ENCODE peak calls at places on chromosomes 1 and 21, in five cellular contexts. K is adrenal gland, L is IMR-90, W is skeletal muscle cell, Z is left ventricle myocardium inferior. E is an unnamed sample.

GRCh38 chr1:244868484-244869363 is 4.4 kb upstream of the HNRNPU start:
- DNase-seq in K (no peak), L (no peak), W (no peak), Z (no peak), E (no peak)

GRCh38 chr1:53919675-53920066 is 25.7 kb downstream of the DIO1 start:
- DNase-seq in K (no peak), L (peak; percentile 29), W (no peak), Z (no peak), E (no peak)

GRCh38 chr1:54559771-54560231 is 11.8 kb downstream of the ACOT11 start:
- DNase-seq in K (no peak), L (no peak), W (no peak), Z (peak; percentile 80), E (peak; percentile 77)

GRCh38 chr1:166785987-166786386 is 53.3 kb upstream of the POGK start:
- DNase-seq in K (no peak), L (no peak), W (no peak), Z (no peak), E (no peak)

GRCh38 chr1:245197121-245197520 is 42.3 kb downstream of the KIF26B start:
- DNase-seq in K (no peak), L (no peak), W (no peak), Z (no peak), E (no peak)

GRCh38 chr1:7810395-7810794 is 26.3 kb downstream of the PER3 start:
- DNase-seq in K (peak; percentile 85), L (peak; percentile 96), W (peak; percentile 79), Z (no peak), E (no peak)

GRCh38 chr1:25692560-25692959 is 76.0 kb downstream of the MAN1C1 start:
- DNase-seq in K (no peak), L (no peak), W (no peak), Z (no peak), E (no peak)

GRCh38 chr1:8643542-8644536 is 173.6 kb downstream of the RERE start:
- DNase-seq in K (no peak), L (no peak), W (no peak), Z (no peak), E (no peak)

DNA sequence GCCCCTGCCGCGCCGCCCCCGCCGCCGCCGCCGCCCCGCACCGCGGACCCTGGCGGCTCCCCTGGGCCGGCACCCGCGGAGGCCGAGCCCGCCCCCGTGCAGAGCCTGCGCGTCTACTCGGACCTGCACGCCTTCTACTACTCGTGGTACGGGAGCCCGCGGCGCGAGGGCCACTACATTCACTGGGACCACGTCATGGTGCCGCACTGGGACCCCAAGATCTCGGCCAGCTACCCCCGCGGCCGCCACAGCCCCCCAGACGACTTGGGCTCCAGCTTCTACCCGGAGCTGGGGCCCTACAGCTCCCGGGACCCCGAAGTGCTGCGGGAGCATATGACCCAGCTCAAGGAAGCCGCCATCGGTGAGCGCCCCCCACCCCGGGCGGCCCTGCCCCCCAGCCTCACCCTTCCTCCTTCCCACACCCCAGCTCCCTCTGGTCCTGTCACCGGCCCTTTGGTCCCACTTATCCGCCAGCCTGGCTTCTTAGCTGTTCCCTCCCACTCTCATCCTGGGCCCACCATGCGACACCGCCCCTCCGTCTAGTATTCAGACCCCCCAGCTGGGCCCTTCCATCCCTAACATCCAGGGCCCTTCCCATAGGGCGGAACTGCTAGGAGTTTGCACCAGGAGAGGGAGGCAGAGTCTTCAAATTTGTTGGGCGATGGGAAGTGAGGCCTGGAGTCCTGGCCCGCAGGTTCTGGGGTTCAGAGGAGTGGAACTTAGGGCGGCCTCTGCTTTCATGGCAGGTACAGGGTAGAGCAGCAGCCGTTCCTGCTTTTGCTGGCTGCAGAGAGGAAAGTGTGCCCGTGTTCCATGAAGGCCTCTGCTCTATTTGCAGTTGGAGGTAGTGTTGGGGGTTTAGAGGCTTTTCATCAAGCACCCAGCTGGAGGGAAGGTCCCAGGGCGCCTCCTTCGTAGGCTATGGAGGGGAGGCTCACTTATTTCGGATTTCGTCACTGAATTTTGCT is 1.0 kb downstream of the MANEAL start:
- DNase-seq in K (no peak), L (no peak), W (no peak), Z (no peak), E (no peak)
- H3K4me3 ChIP-seq in K (no peak overlapping the region), L (no peak overlapping the region), W (peak overlapping the region; percentile 52), Z (peak overlapping the region; percentile 72), E (peak overlapping the region; percentile 76)

GRCh38 chr1:30908446-30908885 is at the start of gene SDC3:
- DNase-seq in K (no peak), L (no peak), W (no peak), Z (peak; percentile 32), E (no peak)
- H3K4me3 ChIP-seq in K (peak within 1 kb of the TSS; percentile 35), L (peak within 1 kb of the TSS; percentile 85), W (peak within 1 kb of the TSS; percentile 68), Z (peak within 1 kb of the TSS; percentile 74), E (peak within 1 kb of the TSS; percentile 67)

DNA sequence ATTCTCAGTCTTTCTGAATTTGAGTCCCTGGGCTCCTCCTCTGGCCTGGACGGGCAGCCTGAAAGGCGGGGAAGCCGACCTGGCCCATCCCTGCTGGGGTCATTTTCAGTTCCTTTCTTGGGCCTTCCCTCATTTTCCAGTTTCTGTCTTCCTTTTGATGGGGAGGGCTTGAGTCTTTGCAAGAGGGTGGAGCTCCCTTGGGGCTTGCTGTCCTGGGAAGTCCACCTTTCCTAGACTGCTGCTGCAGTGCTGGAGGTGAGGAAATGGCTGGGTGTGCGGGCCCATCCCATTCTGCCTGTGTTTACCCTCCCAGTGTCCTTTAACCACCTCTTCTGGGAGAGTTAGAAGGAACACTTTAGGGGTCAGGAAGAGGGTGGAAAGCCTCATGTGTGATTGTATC is 40.4 kb upstream of the SYNC start:
- DNase-seq in K (no peak), L (no peak), W (no peak), Z (no peak), E (no peak)
- H3K4me3 ChIP-seq in K (peak overlapping the region; percentile 4), L (no peak overlapping the region), W (no peak overlapping the region), Z (peak overlapping the region; percentile 83), E (peak overlapping the region; percentile 75)

DNA sequence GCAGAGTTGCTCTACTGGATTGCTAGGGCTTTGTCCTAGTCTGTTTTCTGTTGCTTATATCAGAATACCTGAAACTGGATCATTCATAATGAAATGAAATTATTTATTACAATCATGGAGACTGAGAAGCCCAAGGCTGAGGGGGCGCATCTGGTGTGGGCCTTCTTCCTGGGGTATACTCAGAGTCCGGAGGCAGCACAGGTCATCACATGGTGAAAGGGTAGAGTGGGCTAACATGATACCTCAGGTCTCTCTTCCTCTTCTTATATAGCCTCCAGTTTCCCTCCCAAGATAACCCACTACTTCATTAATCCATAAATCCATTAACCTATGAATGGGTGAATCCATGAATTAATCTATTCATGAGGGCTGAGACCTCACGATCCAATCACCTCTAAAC is 667.6 kb upstream of the NCAM2 start:
- DNase-seq in K (no peak), L (no peak), W (no peak), Z (no peak), E (no peak)
- H3K4me3 ChIP-seq in K (no peak overlapping the region), L (no peak overlapping the region), W (no peak overlapping the region), Z (no peak overlapping the region), E (no peak overlapping the region)

GRCh38 chr1:212213754-212214153 is 71.5 kb upstream of the PPP2R5A start:
- DNase-seq in K (no peak), L (no peak), W (no peak), Z (no peak), E (no peak)

GRCh38 chr1:212212343-212212742 is 72.9 kb upstream of the PPP2R5A start:
- DNase-seq in K (no peak), L (no peak), W (no peak), Z (no peak), E (no peak)

GRCh38 chr1:212212901-212213300 is 72.3 kb upstream of the PPP2R5A start:
- DNase-seq in K (no peak), L (no peak), W (peak; percentile 52), Z (no peak), E (no peak)

GRCh38 chr1:212215910-212216309 is 69.3 kb upstream of the PPP2R5A start:
- DNase-seq in K (no peak), L (no peak), W (no peak), Z (no peak), E (no peak)

DNA sequence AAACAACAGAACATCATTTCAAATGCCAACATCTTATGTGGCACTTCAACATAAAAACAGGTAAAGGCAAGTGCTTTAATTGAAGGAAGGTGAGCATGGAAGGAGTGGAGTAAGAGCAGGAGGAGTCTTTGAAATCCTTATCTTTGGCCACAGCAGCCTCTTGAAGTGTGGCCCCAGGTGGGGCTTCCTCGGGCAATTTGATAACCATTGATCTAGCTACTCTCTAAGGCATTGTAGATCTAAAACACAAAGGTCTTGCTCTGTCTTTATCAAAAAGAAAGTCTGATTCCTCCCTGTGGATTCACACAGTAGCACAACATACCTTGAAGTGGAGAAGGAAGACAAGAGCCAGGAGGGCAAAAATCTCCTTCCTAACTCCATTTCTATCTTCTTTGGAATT is 70.8 kb upstream of the PPP2R5A start:
- DNase-seq in K (no peak), L (no peak), W (no peak), Z (no peak), E (no peak)
- H3K4me3 ChIP-seq in K (no peak overlapping the region), L (no peak overlapping the region), W (no peak overlapping the region), Z (no peak overlapping the region), E (no peak overlapping the region)

DNA sequence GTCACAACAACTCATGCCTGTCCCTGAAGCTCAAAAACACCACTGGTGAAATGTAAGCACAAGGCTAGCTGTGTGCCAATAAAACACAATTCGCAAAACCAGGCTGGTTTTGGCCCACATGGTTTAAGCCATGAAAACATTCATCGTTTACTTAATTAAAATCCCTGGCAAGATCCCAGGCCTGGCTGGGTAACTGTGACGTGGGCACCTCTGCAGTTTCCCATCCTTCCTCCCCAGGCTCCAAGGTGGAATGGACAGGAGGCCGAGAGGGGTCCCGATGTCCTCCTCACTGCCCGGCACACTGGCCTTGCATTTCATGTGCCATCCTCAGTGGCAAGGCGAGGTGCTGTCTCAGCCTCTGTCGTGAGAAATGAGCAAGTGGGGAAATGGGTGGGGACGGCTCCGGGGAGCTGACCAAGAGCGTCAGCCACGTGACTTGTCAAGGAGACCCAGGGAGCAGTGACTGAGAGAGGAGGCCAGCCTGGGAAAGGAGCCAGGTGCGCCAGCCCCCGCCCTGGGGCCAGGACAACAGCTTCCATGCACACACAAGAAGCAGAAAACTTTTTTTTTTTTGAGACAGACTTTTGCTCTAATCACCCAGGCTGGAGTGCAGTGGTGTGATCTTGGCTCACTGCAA is 153.1 kb upstream of the RAB4A start:
- DNase-seq in K (peak; percentile 79), L (peak; percentile 49), W (no peak), Z (peak; percentile 48), E (peak; percentile 36)
- H3K4me3 ChIP-seq in K (no peak overlapping the region), L (no peak overlapping the region), W (no peak overlapping the region), Z (no peak overlapping the region), E (no peak overlapping the region)

GRCh38 chr21:34180826-34181359 is 107.5 kb downstream of the MRPS6 start:
- DNase-seq in K (no peak), L (no peak), W (no peak), Z (no peak), E (no peak)
- H3K4me3 ChIP-seq in K (no peak overlapping the region), L (no peak overlapping the region), W (no peak overlapping the region), Z (peak overlapping the region; percentile 34), E (no peak overlapping the region)

GRCh38 chr1:206904423-206905142 is 7.3 kb downstream of the IL24 start:
- DNase-seq in K (no peak), L (no peak), W (no peak), Z (no peak), E (no peak)

GRCh38 chr1:206908038-206908437 is 10.8 kb downstream of the IL24 start:
- DNase-seq in K (no peak), L (no peak), W (no peak), Z (no peak), E (no peak)

GRCh38 chr1:206903687-206904086 is 6.4 kb downstream of the IL24 start:
- DNase-seq in K (no peak), L (peak; percentile 27), W (no peak), Z (no peak), E (no peak)

GRCh38 chr1:206907304-206907991 is 10.2 kb downstream of the IL24 start:
- DNase-seq in K (peak; percentile 56), L (no peak), W (no peak), Z (no peak), E (no peak)

GRCh38 chr1:206905295-206906164 is 8.3 kb downstream of the IL24 start:
- DNase-seq in K (no peak), L (peak; percentile 94), W (peak; percentile 75), Z (no peak), E (no peak)
- H3K4me3 ChIP-seq in K (no peak overlapping the region), L (no peak overlapping the region), W (no peak overlapping the region), Z (no peak overlapping the region), E (no peak overlapping the region)